ENCODE peak calls at places on chromosome 7, in six cellular contexts. One of them, this sample, is unnamed.

GRCh38 chr7:51160411-51160810 is 156.2 kb downstream of the COBL start:
- DNase-seq in IMR-90: no peak
- DNase-seq in neuronal stem cell: no peak
- DNase-seq in H1: no peak
- DNase-seq in mesenchymal stem cell: no peak
- DNase-seq in trophoblast cell: no peak
- DNase-seq in this sample: no peak

GRCh38 chr7:116576350-116577319 is 51.8 kb downstream of the CAV1 start:
- DNase-seq in IMR-90: peak; percentile 98
- DNase-seq in neuronal stem cell: no peak
- DNase-seq in H1: no peak
- DNase-seq in mesenchymal stem cell: peak; percentile 92
- DNase-seq in trophoblast cell: no peak
- DNase-seq in this sample: no peak

GRCh38 chr7:39413866-39414668 is 152.1 kb upstream of the YAE1 start:
- DNase-seq in IMR-90: peak; percentile 17
- DNase-seq in neuronal stem cell: peak; percentile 69
- DNase-seq in H1: peak; percentile 46
- DNase-seq in mesenchymal stem cell: peak; percentile 53
- DNase-seq in trophoblast cell: peak; percentile 41
- DNase-seq in this sample: peak; percentile 87

GRCh38 chr7:147894271-147894670 is 696.3 kb upstream of the C7orf33 start:
- DNase-seq in IMR-90: no peak
- DNase-seq in neuronal stem cell: no peak
- DNase-seq in H1: peak; percentile 36
- DNase-seq in mesenchymal stem cell: no peak
- DNase-seq in trophoblast cell: no peak
- DNase-seq in this sample: peak; percentile 78

GRCh38 chr7:34752929-34753328 is 94.9 kb downstream of the NPSR1 start:
- DNase-seq in IMR-90: no peak
- DNase-seq in neuronal stem cell: no peak
- DNase-seq in H1: no peak
- DNase-seq in mesenchymal stem cell: no peak
- DNase-seq in trophoblast cell: no peak
- DNase-seq in this sample: no peak

GRCh38 chr7:107914834-107915233 is 23.9 kb downstream of the DLD start:
- DNase-seq in IMR-90: no peak
- DNase-seq in neuronal stem cell: no peak
- DNase-seq in H1: no peak
- DNase-seq in mesenchymal stem cell: no peak
- DNase-seq in trophoblast cell: no peak
- DNase-seq in this sample: no peak

GRCh38 chr7:156376317-156376716 is 264.3 kb upstream of the RNF32 start:
- DNase-seq in IMR-90: no peak
- DNase-seq in neuronal stem cell: no peak
- DNase-seq in H1: no peak
- DNase-seq in mesenchymal stem cell: no peak
- DNase-seq in trophoblast cell: no peak
- DNase-seq in this sample: no peak

GRCh38 chr7:130273863-130274262 is 7.2 kb downstream of the CPA2 start:
- DNase-seq in IMR-90: peak; percentile 68
- DNase-seq in neuronal stem cell: no peak
- DNase-seq in H1: no peak
- DNase-seq in mesenchymal stem cell: peak; percentile 86
- DNase-seq in trophoblast cell: no peak
- DNase-seq in this sample: peak; percentile 58

GRCh38 chr7:50119815-50120637 is 27.0 kb upstream of the ZPBP start:
- DNase-seq in IMR-90: no peak
- DNase-seq in neuronal stem cell: peak; percentile 2
- DNase-seq in H1: peak; percentile 1
- DNase-seq in mesenchymal stem cell: no peak
- DNase-seq in trophoblast cell: no peak
- DNase-seq in this sample: peak; percentile 64

GRCh38 chr7:141527076-141527475 is 24.1 kb upstream of the AGK start:
- DNase-seq in IMR-90: no peak
- DNase-seq in neuronal stem cell: no peak
- DNase-seq in H1: no peak
- DNase-seq in mesenchymal stem cell: no peak
- DNase-seq in trophoblast cell: no peak
- DNase-seq in this sample: no peak

GRCh38 chr7:17668122-17668521 is 272.2 kb downstream of the SNX13 start:
- DNase-seq in IMR-90: no peak
- DNase-seq in neuronal stem cell: no peak
- DNase-seq in H1: no peak
- DNase-seq in mesenchymal stem cell: no peak
- DNase-seq in trophoblast cell: no peak
- DNase-seq in this sample: no peak

GRCh38 chr7:95865716-95866371 is 93.5 kb downstream of the DYNC1I1 start:
- DNase-seq in IMR-90: peak; percentile 8
- DNase-seq in neuronal stem cell: peak; percentile 20
- DNase-seq in H1: no peak
- DNase-seq in mesenchymal stem cell: peak; percentile 45
- DNase-seq in trophoblast cell: peak; percentile 56
- DNase-seq in this sample: peak; percentile 74

GRCh38 chr7:54864718-54865117 is 105.7 kb upstream of the SEC61G start:
- DNase-seq in IMR-90: peak; percentile 64
- DNase-seq in neuronal stem cell: no peak
- DNase-seq in H1: no peak
- DNase-seq in mesenchymal stem cell: peak; percentile 37
- DNase-seq in trophoblast cell: no peak
- DNase-seq in this sample: no peak

GRCh38 chr7:90595341-90595800 is 750 bp upstream of the CDK14 start:
- DNase-seq in IMR-90: peak; percentile 15
- DNase-seq in neuronal stem cell: peak; percentile 9
- DNase-seq in H1: no peak
- DNase-seq in mesenchymal stem cell: no peak
- DNase-seq in trophoblast cell: no peak
- DNase-seq in this sample: peak; percentile 84

GRCh38 chr7:103989200-103989784 is at the start of gene RELN:
- DNase-seq in IMR-90: peak; percentile 17
- DNase-seq in neuronal stem cell: peak; percentile 63
- DNase-seq in H1: no peak
- DNase-seq in mesenchymal stem cell: peak; percentile 19
- DNase-seq in trophoblast cell: no peak
- DNase-seq in this sample: peak; percentile 61

GRCh38 chr7:101172854-101173751 is 7.0 kb downstream of the NAT16 start:
- DNase-seq in IMR-90: peak; percentile 71
- DNase-seq in neuronal stem cell: no peak
- DNase-seq in H1: no peak
- DNase-seq in mesenchymal stem cell: peak; percentile 57
- DNase-seq in trophoblast cell: no peak
- DNase-seq in this sample: peak; percentile 6

GRCh38 chr7:51620690-51621089 is 304.1 kb upstream of the COBL start:
- DNase-seq in IMR-90: no peak
- DNase-seq in neuronal stem cell: no peak
- DNase-seq in H1: no peak
- DNase-seq in mesenchymal stem cell: no peak
- DNase-seq in trophoblast cell: no peak
- DNase-seq in this sample: peak; percentile 44

GRCh38 chr7:150401861-150402631 is 22.9 kb downstream of the ZNF775 start:
- DNase-seq in IMR-90: no peak
- DNase-seq in neuronal stem cell: no peak
- DNase-seq in H1: peak; percentile 88
- DNase-seq in mesenchymal stem cell: no peak
- DNase-seq in trophoblast cell: no peak
- DNase-seq in this sample: peak; percentile 81

GRCh38 chr7:116588641-116589594 is 64.1 kb downstream of the CAV1 start:
- DNase-seq in IMR-90: peak; percentile 81
- DNase-seq in neuronal stem cell: peak; percentile 49
- DNase-seq in H1: no peak
- DNase-seq in mesenchymal stem cell: peak; percentile 74
- DNase-seq in trophoblast cell: no peak
- DNase-seq in this sample: peak; percentile 60

GRCh38 chr7:91912500-91912899 is 28.2 kb upstream of the AKAP9 start:
- DNase-seq in IMR-90: peak; percentile 5
- DNase-seq in neuronal stem cell: no peak
- DNase-seq in H1: no peak
- DNase-seq in mesenchymal stem cell: no peak
- DNase-seq in trophoblast cell: no peak
- DNase-seq in this sample: no peak

GRCh38 chr7:6257602-6258001 is 14.8 kb downstream of the CYTH3 start:
- DNase-seq in IMR-90: no peak
- DNase-seq in neuronal stem cell: no peak
- DNase-seq in H1: no peak
- DNase-seq in mesenchymal stem cell: no peak
- DNase-seq in trophoblast cell: no peak
- DNase-seq in this sample: no peak

GRCh38 chr7:72326365-72326764 is 85.8 kb downstream of the CALN1 start:
- DNase-seq in IMR-90: no peak
- DNase-seq in neuronal stem cell: no peak
- DNase-seq in H1: no peak
- DNase-seq in mesenchymal stem cell: no peak
- DNase-seq in trophoblast cell: peak; percentile 38
- DNase-seq in this sample: no peak

GRCh38 chr7:44157116-44158059 is 16.3 kb upstream of the MYL7 start:
- DNase-seq in IMR-90: no peak
- DNase-seq in neuronal stem cell: no peak
- DNase-seq in H1: no peak
- DNase-seq in mesenchymal stem cell: no peak
- DNase-seq in trophoblast cell: no peak
- DNase-seq in this sample: peak; percentile 27

GRCh38 chr7:100683659-100684533 is 10.2 kb downstream of the GIGYF1 start:
- DNase-seq in IMR-90: no peak
- DNase-seq in neuronal stem cell: no peak
- DNase-seq in H1: no peak
- DNase-seq in mesenchymal stem cell: no peak
- DNase-seq in trophoblast cell: no peak
- DNase-seq in this sample: no peak

GRCh38 chr7:17929647-17930395 is 10.5 kb downstream of the SNX13 start:
- DNase-seq in IMR-90: no peak
- DNase-seq in neuronal stem cell: no peak
- DNase-seq in H1: no peak
- DNase-seq in mesenchymal stem cell: no peak
- DNase-seq in trophoblast cell: no peak
- DNase-seq in this sample: no peak

GRCh38 chr7:112453505-112454171 is 3.4 kb downstream of the IFRD1 start:
- DNase-seq in IMR-90: peak; percentile 83
- DNase-seq in neuronal stem cell: no peak
- DNase-seq in H1: no peak
- DNase-seq in mesenchymal stem cell: peak; percentile 76
- DNase-seq in trophoblast cell: no peak
- DNase-seq in this sample: no peak

GRCh38 chr7:52017802-52018679 is 701.4 kb upstream of the COBL start:
- DNase-seq in IMR-90: no peak
- DNase-seq in neuronal stem cell: peak; percentile 63
- DNase-seq in H1: peak; percentile 53
- DNase-seq in mesenchymal stem cell: peak; percentile 7
- DNase-seq in trophoblast cell: peak; percentile 56
- DNase-seq in this sample: peak; percentile 86

GRCh38 chr7:116290740-116291139 is 80.4 kb downstream of the TES start:
- DNase-seq in IMR-90: no peak
- DNase-seq in neuronal stem cell: no peak
- DNase-seq in H1: no peak
- DNase-seq in mesenchymal stem cell: no peak
- DNase-seq in trophoblast cell: no peak
- DNase-seq in this sample: peak; percentile 84

GRCh38 chr7:2452074-2452507 is 24.1 kb downstream of the GRIFIN start:
- DNase-seq in IMR-90: no peak
- DNase-seq in neuronal stem cell: no peak
- DNase-seq in H1: no peak
- DNase-seq in mesenchymal stem cell: peak; percentile 6
- DNase-seq in trophoblast cell: no peak
- DNase-seq in this sample: peak; percentile 33
- H3K4me3 ChIP-seq in IMR-90: no peak overlapping the region
- H3K4me3 ChIP-seq in neuronal stem cell: no peak overlapping the region
- H3K4me3 ChIP-seq in H1: no peak overlapping the region
- H3K4me3 ChIP-seq in mesenchymal stem cell: no peak overlapping the region
- H3K4me3 ChIP-seq in trophoblast cell: no peak overlapping the region
- H3K4me3 ChIP-seq in this sample: no peak overlapping the region

GRCh38 chr7:2821842-2822507 is 22.1 kb downstream of the GNA12 start:
- DNase-seq in IMR-90: peak; percentile 91
- DNase-seq in neuronal stem cell: no peak
- DNase-seq in H1: no peak
- DNase-seq in mesenchymal stem cell: peak; percentile 88
- DNase-seq in trophoblast cell: peak; percentile 77
- DNase-seq in this sample: no peak
- H3K4ac ChIP-seq in IMR-90: peak overlapping the region; percentile 99
- H3K4ac ChIP-seq in neuronal stem cell: no peak overlapping the region
- H3K4ac ChIP-seq in H1: peak overlapping the region; percentile 97
- H3K4ac ChIP-seq in mesenchymal stem cell: peak overlapping the region; percentile 15
- H3K4ac ChIP-seq in trophoblast cell: peak overlapping the region; percentile 78
- H3K4ac ChIP-seq in this sample: no peak overlapping the region

GRCh38 chr7:22731781-22732180 is 4.8 kb downstream of the IL6 start:
- DNase-seq in IMR-90: peak; percentile 11
- DNase-seq in neuronal stem cell: no peak
- DNase-seq in H1: no peak
- DNase-seq in mesenchymal stem cell: peak; percentile 28
- DNase-seq in trophoblast cell: no peak
- DNase-seq in this sample: no peak

GRCh38 chr7:22729180-22729579 is 2.2 kb downstream of the IL6 start:
- DNase-seq in IMR-90: peak; percentile 18
- DNase-seq in neuronal stem cell: no peak
- DNase-seq in H1: no peak
- DNase-seq in mesenchymal stem cell: peak; percentile 18
- DNase-seq in trophoblast cell: no peak
- DNase-seq in this sample: no peak

GRCh38 chr7:22732556-22733126 is 5.6 kb downstream of the IL6 start:
- DNase-seq in IMR-90: peak; percentile 45
- DNase-seq in neuronal stem cell: no peak
- DNase-seq in H1: no peak
- DNase-seq in mesenchymal stem cell: peak; percentile 63
- DNase-seq in trophoblast cell: peak; percentile 33
- DNase-seq in this sample: no peak

GRCh38 chr7:22730921-22731654 is 4.1 kb downstream of the IL6 start:
- DNase-seq in IMR-90: peak; percentile 76
- DNase-seq in neuronal stem cell: no peak
- DNase-seq in H1: no peak
- DNase-seq in mesenchymal stem cell: peak; percentile 84
- DNase-seq in trophoblast cell: peak; percentile 89
- DNase-seq in this sample: no peak

GRCh38 chr7:22733761-22734160 is 6.8 kb downstream of the IL6 start:
- DNase-seq in IMR-90: no peak
- DNase-seq in neuronal stem cell: no peak
- DNase-seq in H1: no peak
- DNase-seq in mesenchymal stem cell: no peak
- DNase-seq in trophoblast cell: no peak
- DNase-seq in this sample: no peak
- H3K4me3 ChIP-seq in IMR-90: no peak overlapping the region
- H3K4me3 ChIP-seq in neuronal stem cell: no peak overlapping the region
- H3K4me3 ChIP-seq in H1: no peak overlapping the region
- H3K4me3 ChIP-seq in mesenchymal stem cell: no peak overlapping the region
- H3K4me3 ChIP-seq in trophoblast cell: no peak overlapping the region
- H3K4me3 ChIP-seq in this sample: no peak overlapping the region

DNA sequence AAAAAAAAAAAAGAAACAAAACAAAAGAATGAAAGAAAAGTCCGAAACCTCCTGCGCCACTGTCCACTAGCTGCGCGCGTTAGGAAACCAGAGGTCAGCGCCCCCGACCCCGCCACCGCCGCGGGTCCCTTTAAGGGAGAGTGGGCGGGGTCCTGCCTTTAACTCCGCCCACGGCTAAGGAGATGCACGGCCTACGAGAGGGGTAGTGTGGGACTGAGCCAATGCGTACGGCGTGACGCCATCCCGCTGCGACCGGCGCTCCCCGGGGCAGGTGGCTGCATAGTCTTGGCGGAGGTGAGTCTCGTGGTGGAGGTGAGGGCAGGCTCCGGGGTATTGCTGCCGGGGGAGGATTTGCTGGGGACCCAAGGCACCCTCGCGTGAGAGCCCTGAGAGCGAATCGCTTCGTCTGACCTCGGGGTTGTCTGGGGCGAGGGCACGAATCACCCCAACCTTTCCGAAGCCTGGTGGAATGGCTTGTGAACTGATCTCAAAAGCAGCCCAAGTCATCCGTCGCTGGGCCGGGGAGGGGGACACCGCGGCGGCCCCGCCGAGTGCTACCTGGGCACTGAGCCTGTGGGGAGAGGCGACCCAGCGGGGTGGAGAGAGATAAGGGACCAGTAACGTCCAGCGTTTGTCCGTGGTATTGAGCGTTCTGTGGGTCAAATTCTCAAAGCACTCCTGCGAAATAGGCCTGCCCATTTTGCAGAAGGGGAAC is at the start of gene MRPS17:
- DNase-seq in IMR-90: peak; percentile 79
- DNase-seq in neuronal stem cell: peak; percentile 74
- DNase-seq in H1: peak; percentile 81
- DNase-seq in mesenchymal stem cell: peak; percentile 83
- DNase-seq in trophoblast cell: peak; percentile 90
- DNase-seq in this sample: peak; percentile 96
- H3K4ac ChIP-seq in IMR-90: peak within 1 kb of the TSS; percentile 41
- H3K4ac ChIP-seq in neuronal stem cell: peak within 1 kb of the TSS; percentile 84
- H3K4ac ChIP-seq in H1: peak within 1 kb of the TSS; percentile 94
- H3K4ac ChIP-seq in mesenchymal stem cell: peak within 1 kb of the TSS; percentile 67
- H3K4ac ChIP-seq in trophoblast cell: peak within 1 kb of the TSS; percentile 80
- H3K4ac ChIP-seq in this sample: peak within 1 kb of the TSS; percentile 63